ENCODE peak calls at places on chromosomes 3 and 15, in six cellular contexts. R is HepG2, X is gastrocnemius medialis, M is transverse colon, T is heart left ventricle, B is IMR-90. K is an unnamed sample.
A peak's percentile ranks its signal among the peaks of the same experiment; 100 is the strongest.

GRCh38 chr15:40082195-40082868 is 26.3 kb downstream of the BMF start:
- DNase-seq in M (peak; percentile 74), B (no peak), T (no peak), X (no peak), R (no peak), K (no peak)

GRCh38 chr3:187969581-187969950 is 184.4 kb upstream of the LPP start:
- DNase-seq in M (no peak), T (no peak), X (no peak), R (no peak), B (no peak), K (no peak)

GRCh38 chr3:106458952-106459351 is 590.1 kb upstream of the CBLB start:
- DNase-seq in B (no peak), R (no peak), T (no peak), X (no peak), M (no peak), K (no peak)

GRCh38 chr3:169299897-169300296 is 363.6 kb downstream of the MECOM start:
- DNase-seq in T (no peak), B (no peak), M (no peak), R (no peak), X (no peak), K (no peak)

GRCh38 chr3:177904661-177905060 is 631.6 kb upstream of the KCNMB2 start:
- DNase-seq in M (no peak), R (no peak), B (peak; percentile 59), T (no peak), X (no peak), K (no peak)

GRCh38 chr3:12995389-12996180 is 77.6 kb downstream of the IQSEC1 start:
- DNase-seq in T (no peak), R (peak; percentile 49), B (no peak), M (peak; percentile 7), X (no peak), K (no peak)

GRCh38 chr3:72907131-72907697 is 19.4 kb downstream of the GXYLT2 start:
- DNase-seq in B (peak; percentile 72), X (peak; percentile 51), R (no peak), T (peak; percentile 61), M (no peak), K (peak; percentile 74)

GRCh38 chr15:39692464-39693327 is 89.9 kb downstream of the FSIP1 start:
- DNase-seq in R (no peak), T (no peak), X (no peak), B (no peak), M (no peak), K (no peak)

GRCh38 chr3:149572796-149573414 is 84.9 kb downstream of the WWTR1 start:
- DNase-seq in M (no peak), B (peak; percentile 85), X (no peak), T (no peak), R (no peak), K (no peak)

GRCh38 chr15:34644061-34644460 is 60.6 kb upstream of the GOLGA8B start:
- DNase-seq in X (no peak), B (peak; percentile 98), R (no peak), T (no peak), M (no peak), K (no peak)

GRCh38 chr15:60444289-60444912 is 34.5 kb downstream of the ICE2 start:
- DNase-seq in T (no peak), B (peak; percentile 51), R (peak; percentile 28), X (no peak), M (no peak), K (no peak)

GRCh38 chr3:33989229-33989628 is 190.8 kb downstream of the PDCD6IP start:
- DNase-seq in X (no peak), T (no peak), B (no peak), M (no peak), R (no peak), K (no peak)

GRCh38 chr3:20310629-20311028 is 124.6 kb upstream of the SGO1 start:
- DNase-seq in R (no peak), T (peak; percentile 70), B (no peak), X (no peak), M (no peak), K (no peak)

GRCh38 chr3:179166561-179167201 is 18.5 kb downstream of the PIK3CA start:
- DNase-seq in M (no peak), B (no peak), X (no peak), R (no peak), T (no peak), K (no peak)
- H3K4me3 ChIP-seq in M (no peak overlapping the region), B (no peak overlapping the region), X (no peak overlapping the region), R (no peak overlapping the region), T (no peak overlapping the region), K (no peak overlapping the region)

GRCh38 chr3:63878394-63879089 is 14.9 kb downstream of the ATXN7 start:
- DNase-seq in X (no peak), R (peak; percentile 40), B (no peak), T (no peak), M (no peak), K (no peak)

GRCh38 chr3:63875510-63875909 is 11.8 kb downstream of the ATXN7 start:
- DNase-seq in M (no peak), R (no peak), B (no peak), T (no peak), X (no peak), K (no peak)

GRCh38 chr3:63876260-63876659 is 12.6 kb downstream of the ATXN7 start:
- DNase-seq in B (no peak), M (no peak), X (no peak), R (no peak), T (no peak), K (no peak)

GRCh38 chr3:63877737-63878393 is 14.2 kb downstream of the ATXN7 start:
- DNase-seq in M (no peak), R (no peak), B (peak; percentile 65), T (no peak), X (no peak), K (no peak)

GRCh38 chr3:63880653-63881052 is 17.0 kb downstream of the ATXN7 start:
- DNase-seq in R (no peak), M (no peak), X (no peak), B (no peak), T (no peak), K (no peak)
- TF ChIP-seq CTCF in R (no peak), M (no peak), X (no peak), B (no peak), T (no peak), K (no peak)

GRCh38 chr3:64023187-64023860 is at the start of gene PSMD6:
- DNase-seq in T (peak; percentile 91), M (peak; percentile 89), X (peak; percentile 81), R (peak; percentile 68), B (peak; percentile 79), K (peak; percentile 96)
- TF ChIP-seq POLR2A in T (no peak), M (peak; percentile 56), X (peak; percentile 28), R (peak; percentile 83), B (peak; percentile 84), K (no peak)

GRCh38 chr3:184560992-184561328 is 625 bp upstream of the EPHB3 start:
- DNase-seq in B (no peak), R (no peak), M (no peak), T (no peak), X (no peak), K (no peak)
- H3K4me3 ChIP-seq in B (peak overlapping the region; percentile 17), R (peak overlapping the region; percentile 15), M (peak overlapping the region; percentile 6), T (peak overlapping the region; percentile 65), X (peak overlapping the region; percentile 64), K (no peak overlapping the region)

GRCh38 chr3:22907796-22908195 is 295.3 kb upstream of the UBE2E2 start:
- DNase-seq in B (no peak), R (no peak), X (no peak), T (no peak), M (no peak), K (no peak)

DNA sequence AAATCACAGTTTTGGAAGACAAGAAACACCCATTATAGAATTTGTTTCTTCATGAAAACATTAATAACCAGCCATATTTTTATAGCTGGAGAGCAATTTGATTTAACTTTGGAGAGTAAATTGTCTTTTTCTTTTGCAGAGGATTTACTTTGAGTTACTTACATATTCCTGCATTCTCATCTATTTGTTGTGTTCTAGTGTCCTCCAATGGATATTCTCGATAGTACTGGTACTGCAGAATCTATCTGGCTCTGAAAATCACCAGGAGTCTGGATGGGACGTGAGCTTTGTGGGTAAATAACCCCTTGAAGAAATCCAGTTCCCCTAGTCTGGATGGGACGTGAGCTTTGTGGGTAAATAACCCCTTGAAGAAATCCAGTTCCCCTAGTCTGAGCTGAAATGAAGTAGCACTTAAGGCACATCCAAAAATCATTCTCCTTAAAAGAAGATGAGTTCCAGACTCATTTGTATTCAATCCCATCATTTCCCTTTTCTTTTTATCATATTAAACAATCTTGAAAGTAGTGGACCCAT is 294.1 kb upstream of the UBE2E2 start:
- DNase-seq in T (no peak), B (no peak), R (no peak), M (no peak), X (no peak), K (no peak)
- TF ChIP-seq CTCF in T (peak; percentile 24), B (no peak), R (no peak), M (no peak), X (no peak), K (no peak)

DNA sequence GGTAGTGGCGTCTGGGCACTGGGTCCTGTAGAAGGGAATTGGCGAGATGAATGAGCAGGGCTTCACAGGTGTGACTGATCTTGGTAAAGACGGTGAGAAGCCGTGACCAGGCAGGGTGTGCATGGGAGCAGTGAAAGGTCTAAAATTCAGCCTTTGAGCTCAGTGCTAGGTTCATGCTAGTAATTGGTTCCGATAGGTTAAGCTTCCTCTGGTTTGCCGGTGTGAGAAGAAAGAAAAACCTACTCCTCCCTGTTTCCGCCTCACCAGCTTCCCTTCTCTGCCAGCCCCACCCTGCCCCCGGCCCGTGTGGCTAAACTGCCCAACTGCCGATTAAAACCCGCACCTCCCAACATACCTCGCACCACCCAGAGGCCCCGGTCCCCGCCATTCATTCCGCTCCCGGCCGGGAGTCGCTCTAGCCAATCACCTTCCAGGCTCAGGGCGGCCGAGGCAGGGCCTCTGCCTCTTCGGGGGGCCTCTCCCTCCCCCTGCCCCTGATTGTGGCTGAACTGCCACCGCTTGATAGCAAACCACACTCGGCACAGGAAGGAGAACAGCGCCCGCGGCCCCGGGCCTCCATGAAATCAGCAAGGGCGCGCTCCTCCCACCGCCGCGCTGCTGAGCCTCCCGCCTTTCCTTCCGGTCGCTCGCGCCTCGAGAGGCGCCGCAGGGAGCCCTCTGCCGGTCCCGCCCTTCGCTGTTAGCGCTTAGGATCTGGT is 7.3 kb upstream of the NRROS start:
- DNase-seq in T (peak; percentile 90), X (peak; percentile 69), R (peak; percentile 54), B (peak; percentile 52), M (peak; percentile 87), K (peak; percentile 96)
- TF ChIP-seq POLR2A in T (no peak), X (peak; percentile 40), R (peak; percentile 46), B (peak; percentile 47), M (peak; percentile 77), K (no peak)

DNA sequence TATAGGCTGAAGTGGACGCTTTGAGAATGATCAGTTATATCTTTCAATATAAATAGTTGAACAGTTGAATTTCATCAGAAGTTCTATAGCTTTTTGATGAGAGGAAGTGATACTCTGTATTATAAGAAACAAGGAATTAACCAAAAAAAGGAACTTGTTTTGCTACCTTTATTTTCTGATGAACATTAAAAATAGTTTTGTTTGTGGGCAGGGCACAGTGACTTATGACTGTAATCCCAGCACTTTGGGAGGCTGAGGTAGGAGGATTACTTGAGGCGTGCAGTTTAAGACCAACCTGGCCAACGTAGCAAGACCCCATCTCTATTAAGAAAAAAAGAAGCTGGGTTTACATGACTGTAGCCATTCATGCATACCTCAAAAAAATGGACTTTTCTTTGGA is 16.7 kb downstream of the BLOC1S6 start:
- DNase-seq in T (no peak), R (no peak), X (no peak), B (no peak), M (no peak), K (no peak)
- H3K4me3 ChIP-seq in T (no peak overlapping the region), R (no peak overlapping the region), X (no peak overlapping the region), B (no peak overlapping the region), M (no peak overlapping the region), K (no peak overlapping the region)

K was measured in lower leg skin.